ENCODE peak calls at places on chromosome 1, in seven cellular contexts. Z is IMR-90, X is lower lobe of right lung, C is H1, Q is psoas muscle, A is Peyer's patch, P is heart right ventricle. Y is an unnamed sample. For H3K27me3 and H3K36me3, the result is how much of the 10 kb centered on the place peaks cover.

GRCh38 chr1:74237787-74238186 is 2.6 kb downstream of the TNNI3K start:
- DNase-seq in Q (no peak), Z (no peak), X (no peak), P (no peak), C (no peak), A (no peak), Y (no peak)

GRCh38 chr1:52139817-52140540 is 1.9 kb upstream of the ZFYVE9 start:
- DNase-seq in Z (peak), X (no peak), A (no peak), Q (no peak), P (no peak), C (no peak), Y (peak)

GRCh38 chr1:77582905-77583304 is 99.6 kb downstream of the ZZZ3 start:
- DNase-seq in X (no peak), A (no peak), Q (no peak), P (no peak), Z (no peak), C (no peak), Y (no peak)

GRCh38 chr1:182400567-182400966 is at the start of gene TEDDM1:
- DNase-seq in Z (no peak), X (no peak), P (no peak), A (no peak), C (no peak), Q (no peak), Y (no peak)

GRCh38 chr1:83500987-83501591 is 497.8 kb downstream of the TTLL7 start:
- DNase-seq in P (no peak), Q (no peak), C (no peak), Z (no peak), A (no peak), X (no peak), Y (peak)

GRCh38 chr1:215502081-215502480 is 65.0 kb upstream of the KCTD3 start:
- DNase-seq in P (no peak), X (no peak), Z (no peak), Q (no peak), C (no peak), A (no peak), Y (no peak)

GRCh38 chr1:202249846-202250245 is 56.2 kb downstream of the LGR6 start:
- DNase-seq in X (no peak), C (no peak), P (no peak), Z (no peak), A (no peak), Q (no peak), Y (no peak)

GRCh38 chr1:30315185-30315960 is 408.0 kb downstream of the MATN1 start:
- DNase-seq in C (no peak), Z (peak), Q (no peak), X (no peak), A (no peak), P (no peak), Y (no peak)

GRCh38 chr1:29392486-29393450 is 156.4 kb downstream of the PTPRU start:
- DNase-seq in P (no peak), X (no peak), C (no peak), Z (no peak), A (no peak), Q (no peak), Y (no peak)

GRCh38 chr1:19344372-19344810 is 32.3 kb downstream of the SLC66A1 start:
- DNase-seq in A (peak), Q (peak), Z (peak), X (peak), P (peak), C (peak), Y (peak)

GRCh38 chr1:228082975-228083870 is 715 bp downstream of the ARF1 start:
- DNase-seq in C (no peak), Z (peak), X (peak), P (peak), A (peak), Q (peak), Y (peak)

GRCh38 chr1:22551591-22552370 is 11.5 kb upstream of the EPHA8 start:
- DNase-seq in C (no peak), P (no peak), X (no peak), Q (no peak), Z (no peak), A (no peak), Y (no peak)

GRCh38 chr1:156129687-156130577 is 15.4 kb downstream of the LMNA start:
- DNase-seq in Z (peak), A (peak), X (peak), Q (peak), C (peak), P (peak), Y (peak)

GRCh38 chr1:64624446-64624766 is 120.5 kb upstream of the RAVER2 start:
- DNase-seq in Q (no peak), X (no peak), P (peak), Z (peak), C (no peak), A (no peak), Y (no peak)

GRCh38 chr1:232805269-232806070 is at the start of gene MAP10:
- DNase-seq in C (peak), P (peak), X (peak), A (peak), Z (peak), Q (peak), Y (peak)

GRCh38 chr1:152392909-152393308 is 21.2 kb downstream of the CRNN start:
- DNase-seq in Z (no peak), Q (no peak), X (no peak), P (no peak), C (no peak), A (no peak), Y (no peak)

GRCh38 chr1:152415454-152416227 is 1.6 kb upstream of the CRNN start:
- DNase-seq in Z (no peak), X (no peak), Q (no peak), P (no peak), C (no peak), A (no peak), Y (no peak)

GRCh38 chr1:21175324-21175669 is 1.4 kb downstream of the EIF4G3 start:
- DNase-seq in X (peak), A (no peak), P (peak), Z (peak), Q (no peak), C (no peak), Y (peak)

GRCh38 chr1:232767381-232768074 is 37.7 kb upstream of the MAP10 start:
- DNase-seq in Q (peak), Z (peak), P (no peak), X (peak), C (no peak), A (peak), Y (peak)

GRCh38 chr1:187415065-187415464 is 586.3 kb downstream of the PLA2G4A start:
- DNase-seq in A (no peak), Z (peak), C (no peak), Q (no peak), X (no peak), P (no peak), Y (no peak)

GRCh38 chr1:2611034-2611501 is 21.7 kb downstream of the MMEL1 start:
- DNase-seq in A (peak), Z (no peak), X (peak), Q (peak), C (peak), P (no peak), Y (peak)

GRCh38 chr1:159752135-159752580 is 28.6 kb upstream of the DUSP23 start:
- DNase-seq in C (no peak), A (no peak), X (peak), P (peak), Q (peak), Z (peak), Y (no peak)

GRCh38 chr1:3690282-3691065 is 38.2 kb downstream of the TP73 start:
- DNase-seq in X (no peak), Z (no peak), Q (no peak), P (no peak), A (no peak), C (no peak), Y (no peak)

GRCh38 chr1:3695326-3696217 is 43.3 kb downstream of the TP73 start:
- DNase-seq in Q (peak), X (peak), A (peak), P (peak), Z (peak), C (no peak), Y (no peak)

GRCh38 chr1:3692593-3692992 is 40.3 kb downstream of the TP73 start:
- DNase-seq in A (no peak), P (no peak), X (no peak), C (no peak), Q (no peak), Z (no peak), Y (no peak)

GRCh38 chr1:3691421-3692204 is 39.3 kb downstream of the TP73 start:
- DNase-seq in X (no peak), P (no peak), C (no peak), Z (no peak), A (no peak), Q (no peak), Y (no peak)

DNA sequence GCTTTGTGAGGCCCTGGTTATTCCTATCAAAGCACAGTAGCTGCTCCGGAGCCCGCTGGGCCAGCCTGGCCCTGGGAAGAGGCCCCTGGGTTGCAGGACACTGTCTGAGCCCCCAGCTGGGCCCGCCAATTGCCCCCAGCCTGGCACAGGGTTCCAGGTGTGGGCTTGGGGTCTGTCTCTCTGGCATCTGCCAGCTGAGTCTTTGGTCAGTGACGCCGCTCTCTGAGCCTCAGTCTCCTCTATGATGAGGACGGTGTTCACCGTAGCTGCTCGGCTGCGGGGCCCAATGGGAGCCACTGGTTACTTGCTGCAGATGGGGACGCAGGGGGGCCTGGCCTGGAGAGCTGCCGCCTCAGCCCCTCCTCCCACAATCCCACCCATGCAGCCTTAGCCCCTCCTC is 41.0 kb downstream of the TP73 start:
- DNase-seq in Q (no peak), Z (no peak), C (no peak), A (no peak), X (no peak), P (no peak), Y (no peak)
- H3K27me3 ChIP-seq in Q (under half), Z (under half), C (under half), A (under half), X (under half), P (under half), Y (under half)

GRCh38 chr1:59816318-59816878 is 1.6 kb downstream of the HOOK1 start:
- DNase-seq in X (no peak), C (no peak), P (no peak), Z (no peak), A (no peak), Q (no peak), Y (no peak)
- H3K4me3 ChIP-seq in X (peak), C (peak), P (no peak), Z (no peak), A (no peak), Q (no peak), Y (no peak)

DNA sequence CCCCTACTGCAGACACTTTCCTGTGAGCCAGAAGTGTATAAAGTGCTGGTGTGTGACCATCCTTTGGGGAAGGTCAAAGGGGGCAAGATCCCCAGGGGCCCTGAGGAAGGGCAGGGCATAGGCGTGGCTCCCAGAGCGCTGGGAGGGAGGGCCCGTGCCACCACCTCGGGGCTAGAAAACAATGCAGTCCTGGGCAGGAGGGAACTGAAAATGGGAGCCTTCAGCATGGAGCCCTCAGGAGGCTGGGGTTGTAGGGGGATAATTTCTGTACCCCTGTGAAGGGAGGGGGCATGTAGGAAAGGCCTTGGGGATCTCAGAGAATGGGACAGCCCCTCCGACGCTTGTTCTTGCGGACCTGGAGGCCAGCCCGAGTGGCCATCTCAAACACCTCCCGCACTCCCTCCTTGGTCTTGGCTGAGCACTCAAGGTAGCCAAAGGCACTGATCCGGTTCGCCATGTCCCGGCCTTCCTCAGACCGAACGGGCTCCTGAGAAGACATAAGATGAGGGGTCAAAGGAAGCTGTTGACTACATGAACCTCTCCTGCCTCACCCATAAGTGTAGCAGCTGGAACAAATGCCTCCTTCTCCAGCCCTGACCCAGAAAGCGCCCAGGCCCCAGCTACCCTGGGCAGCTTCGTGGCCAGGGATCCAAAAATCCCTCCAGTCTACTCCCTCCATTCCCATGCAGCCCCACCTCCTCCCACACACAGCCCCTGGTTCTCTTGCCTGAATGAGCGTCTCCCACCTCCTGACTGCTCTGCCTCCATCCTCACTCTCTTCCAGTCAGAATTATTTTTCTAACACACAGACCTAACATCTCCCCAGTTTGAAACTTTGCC is 5.5 kb downstream of the RHOC start:
- DNase-seq in C (no peak), P (no peak), Z (no peak), Q (no peak), X (no peak), A (no peak), Y (no peak)
- H3K36me3 ChIP-seq in C (under half), P (half or more), Z (half or more), Q (under half), X (half or more), A (under half), Y (under half)

DNA sequence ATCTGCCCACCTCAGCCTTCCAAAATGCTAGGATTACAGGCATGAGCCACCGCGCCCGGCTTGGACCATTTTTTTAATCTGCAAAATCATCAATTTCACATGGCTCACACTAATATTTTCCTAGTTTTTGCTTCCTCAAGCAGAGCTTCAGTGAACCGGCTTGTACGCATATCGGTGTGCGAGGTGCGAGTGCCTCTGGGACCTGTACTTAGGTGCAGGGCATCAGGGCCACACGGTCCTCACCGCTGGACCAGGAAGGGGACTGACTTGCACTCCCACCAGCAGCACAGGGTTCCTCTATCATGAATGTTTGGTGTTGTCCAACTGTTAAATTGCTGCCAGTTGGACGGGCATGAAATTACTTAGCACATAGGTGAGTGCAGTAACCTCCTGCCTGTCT is 15.4 kb upstream of the SHE start:
- DNase-seq in X (no peak), Q (no peak), C (no peak), Z (no peak), A (no peak), P (no peak), Y (no peak)
- H3K27me3 ChIP-seq in X (under half), Q (under half), C (under half), Z (half or more), A (under half), P (under half), Y (under half)

DNA sequence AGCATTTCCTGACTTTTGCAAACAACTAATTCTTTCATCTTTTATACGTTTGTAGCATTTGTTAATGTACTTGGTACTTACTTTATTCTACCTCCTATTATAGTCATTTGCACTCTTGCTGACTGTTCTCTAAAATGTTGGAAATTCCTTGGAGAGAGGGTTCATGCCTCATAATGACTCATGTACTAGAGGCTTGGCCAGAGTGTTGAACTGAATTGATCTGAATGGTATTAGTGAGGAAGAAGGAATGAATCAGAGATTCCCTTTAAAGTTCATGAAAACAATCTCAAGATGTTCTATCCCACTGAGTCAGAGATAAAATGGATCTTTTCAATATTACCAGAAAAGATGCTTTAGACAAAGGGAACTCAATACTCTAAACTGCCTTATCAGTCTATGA is 383.4 kb downstream of the SEC16B start:
- DNase-seq in C (no peak), A (no peak), Z (peak), X (no peak), Q (no peak), P (no peak), Y (no peak)
- H3K4me3 ChIP-seq in C (no peak), A (no peak), Z (no peak), X (no peak), Q (no peak), P (no peak), Y (no peak)

DNA sequence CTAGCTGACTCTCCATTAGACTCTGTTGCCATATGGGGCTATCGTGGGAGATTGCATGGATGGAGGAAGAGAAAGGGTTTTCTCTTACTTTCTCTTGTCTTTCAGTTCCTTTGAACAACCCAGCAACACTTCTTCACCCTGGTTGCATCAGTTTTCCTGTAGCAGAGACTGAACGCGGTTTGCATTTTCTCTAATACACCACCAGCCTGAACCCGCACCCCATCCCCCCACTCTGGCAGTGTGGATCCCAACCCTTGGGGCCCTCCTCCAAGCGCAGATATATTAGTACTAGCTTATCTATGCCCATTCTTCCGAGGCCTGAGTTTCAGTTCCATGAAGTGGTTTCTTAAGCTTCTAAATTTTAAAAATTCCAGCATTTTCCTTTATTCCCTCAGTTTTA is 12.6 kb downstream of the DR1 start:
- DNase-seq in Q (no peak), C (no peak), P (no peak), X (no peak), Z (no peak), A (no peak), Y (no peak)
- H3K36me3 ChIP-seq in Q (half or more), C (under half), P (half or more), X (half or more), Z (under half), A (under half), Y (half or more)

GRCh38 chr1:157915859-157916258 is 74.3 kb upstream of the CD5L start:
- DNase-seq in C (no peak), A (no peak), Z (no peak), Q (no peak), P (no peak), X (no peak), Y (no peak)
- H3K27me3 ChIP-seq in C (under half), A (under half), Z (under half), Q (under half), P (under half), X (under half), Y (under half)

DNA sequence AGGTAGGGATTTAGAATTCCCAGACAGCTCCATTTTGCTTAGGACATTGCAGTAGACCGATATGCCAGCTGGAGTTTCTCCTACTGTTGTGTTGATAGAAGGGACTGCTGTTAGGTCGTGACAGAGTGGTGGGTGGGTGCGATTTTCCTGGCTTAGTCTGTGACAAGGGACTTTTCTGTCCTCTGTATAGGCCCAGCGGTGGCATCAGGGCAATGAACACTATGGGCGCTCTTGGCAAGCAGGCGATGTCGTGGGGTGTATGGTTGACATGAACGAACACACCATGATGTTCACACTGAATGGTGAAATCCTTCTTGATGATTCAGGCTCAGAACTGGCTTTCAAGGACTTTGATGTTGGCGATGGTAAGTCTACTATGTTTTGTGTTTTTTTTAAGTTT is 321.8 kb downstream of the ZP4 start:
- DNase-seq in Z (no peak), P (no peak), Q (no peak), A (no peak), X (no peak), C (no peak), Y (no peak)
- H3K4me3 ChIP-seq in Z (no peak), P (no peak), Q (no peak), A (no peak), X (no peak), C (no peak), Y (no peak)

GRCh38 chr1:169113613-169114119 is 7.2 kb downstream of the ATP1B1 start:
- DNase-seq in X (no peak), Z (peak), A (no peak), C (peak), P (no peak), Q (no peak), Y (no peak)

GRCh38 chr1:169117599-169117998 is 11.1 kb downstream of the ATP1B1 start:
- DNase-seq in X (no peak), Q (no peak), C (no peak), Z (peak), A (no peak), P (no peak), Y (no peak)

GRCh38 chr1:169118227-169118626 is 11.7 kb downstream of the ATP1B1 start:
- DNase-seq in P (no peak), C (no peak), X (no peak), A (no peak), Q (no peak), Z (no peak), Y (no peak)

GRCh38 chr1:169117014-169117413 is 10.5 kb downstream of the ATP1B1 start:
- DNase-seq in Z (no peak), Q (no peak), C (no peak), A (no peak), P (no peak), X (no peak), Y (no peak)

GRCh38 chr1:169115891-169116585 is 9.5 kb downstream of the ATP1B1 start:
- DNase-seq in P (peak), C (no peak), A (peak), Q (peak), Z (peak), X (peak), Y (peak)
- H3K36me3 ChIP-seq in P (half or more), C (under half), A (half or more), Q (half or more), Z (under half), X (under half), Y (under half)

GRCh38 chr1:110783292-110783918 is 89.5 kb upstream of the CD53 start:
- DNase-seq in A (no peak), C (no peak), Z (peak), X (peak), P (peak), Q (no peak), Y (peak)
- H3K27me3 ChIP-seq in A (under half), C (under half), Z (under half), X (under half), P (under half), Q (under half), Y (under half)